ENCODE peak calls at places on chromosomes 6 and 20, in nine cellular contexts. One of them, this sample, is unnamed. For H3K27me3, the result is how much of the 10 kb centered on the place peaks cover.

GRCh38 chr6:98836962-98837944 is 2.9 kb downstream of the POU3F2 start:
- DNase-seq in transverse colon: no peak
- DNase-seq in cardiac muscle cell: no peak
- DNase-seq in thyroid gland: no peak
- DNase-seq in neural progenitor cell: no peak
- DNase-seq in fibroblast of lung: peak
- DNase-seq in heart right ventricle: no peak
- DNase-seq in hepatocyte: no peak
- DNase-seq in AG04450: no peak
- DNase-seq in this sample: no peak

GRCh38 chr6:100719883-100720682 is 161.0 kb downstream of the ASCC3 start:
- DNase-seq in transverse colon: no peak
- DNase-seq in cardiac muscle cell: peak
- DNase-seq in thyroid gland: no peak
- DNase-seq in neural progenitor cell: no peak
- DNase-seq in fibroblast of lung: peak
- DNase-seq in heart right ventricle: no peak
- DNase-seq in hepatocyte: peak
- DNase-seq in AG04450: no peak
- DNase-seq in this sample: no peak

GRCh38 chr6:40586369-40586768 is 795 bp downstream of the LRFN2 start:
- DNase-seq in transverse colon: no peak
- DNase-seq in cardiac muscle cell: no peak
- DNase-seq in thyroid gland: no peak
- DNase-seq in neural progenitor cell: no peak
- DNase-seq in fibroblast of lung: no peak
- DNase-seq in heart right ventricle: no peak
- DNase-seq in hepatocyte: no peak
- DNase-seq in AG04450: no peak
- DNase-seq in this sample: peak

GRCh38 chr20:45850926-45851325 is 6.3 kb downstream of the ACOT8 start:
- DNase-seq in transverse colon: no peak
- DNase-seq in cardiac muscle cell: no peak
- DNase-seq in thyroid gland: no peak
- DNase-seq in neural progenitor cell: no peak
- DNase-seq in fibroblast of lung: no peak
- DNase-seq in heart right ventricle: no peak
- DNase-seq in hepatocyte: no peak
- DNase-seq in AG04450: no peak
- DNase-seq in this sample: no peak

GRCh38 chr20:46622125-46622524 is 29.1 kb downstream of the SLC13A3 start:
- DNase-seq in transverse colon: no peak
- DNase-seq in cardiac muscle cell: no peak
- DNase-seq in thyroid gland: no peak
- DNase-seq in neural progenitor cell: peak
- DNase-seq in fibroblast of lung: no peak
- DNase-seq in heart right ventricle: no peak
- DNase-seq in hepatocyte: no peak
- DNase-seq in AG04450: no peak
- DNase-seq in this sample: no peak

GRCh38 chr6:33826537-33826936 is 22.7 kb upstream of the MLN start:
- DNase-seq in transverse colon: no peak
- DNase-seq in cardiac muscle cell: no peak
- DNase-seq in thyroid gland: peak
- DNase-seq in neural progenitor cell: no peak
- DNase-seq in fibroblast of lung: no peak
- DNase-seq in heart right ventricle: no peak
- DNase-seq in hepatocyte: no peak
- DNase-seq in AG04450: no peak
- DNase-seq in this sample: peak

GRCh38 chr6:15160812-15161211 is 85.1 kb upstream of the JARID2 start:
- DNase-seq in transverse colon: no peak
- DNase-seq in cardiac muscle cell: no peak
- DNase-seq in thyroid gland: no peak
- DNase-seq in neural progenitor cell: no peak
- DNase-seq in fibroblast of lung: peak
- DNase-seq in heart right ventricle: no peak
- DNase-seq in hepatocyte: no peak
- DNase-seq in AG04450: no peak
- DNase-seq in this sample: no peak

GRCh38 chr6:1593958-1594314 is 15.8 kb upstream of the FOXC1 start:
- DNase-seq in transverse colon: no peak
- DNase-seq in cardiac muscle cell: no peak
- DNase-seq in thyroid gland: no peak
- DNase-seq in neural progenitor cell: no peak
- DNase-seq in fibroblast of lung: no peak
- DNase-seq in heart right ventricle: no peak
- DNase-seq in hepatocyte: no peak
- DNase-seq in AG04450: no peak
- DNase-seq in this sample: no peak

GRCh38 chr6:108690326-108691000 is 129.7 kb downstream of the FOXO3 start:
- DNase-seq in transverse colon: no peak
- DNase-seq in cardiac muscle cell: peak
- DNase-seq in thyroid gland: no peak
- DNase-seq in neural progenitor cell: no peak
- DNase-seq in fibroblast of lung: peak
- DNase-seq in heart right ventricle: no peak
- DNase-seq in hepatocyte: no peak
- DNase-seq in AG04450: no peak
- DNase-seq in this sample: no peak

GRCh38 chr6:3162067-3162497 is 4.7 kb upstream of the TUBB2A start:
- DNase-seq in transverse colon: no peak
- DNase-seq in cardiac muscle cell: peak
- DNase-seq in thyroid gland: no peak
- DNase-seq in neural progenitor cell: peak
- DNase-seq in fibroblast of lung: peak
- DNase-seq in heart right ventricle: no peak
- DNase-seq in hepatocyte: peak
- DNase-seq in AG04450: no peak
- DNase-seq in this sample: no peak

GRCh38 chr6:128929869-128930268 is 46.9 kb downstream of the LAMA2 start:
- DNase-seq in transverse colon: no peak
- DNase-seq in cardiac muscle cell: no peak
- DNase-seq in thyroid gland: no peak
- DNase-seq in neural progenitor cell: no peak
- DNase-seq in fibroblast of lung: no peak
- DNase-seq in heart right ventricle: peak
- DNase-seq in hepatocyte: no peak
- DNase-seq in AG04450: no peak
- DNase-seq in this sample: no peak

GRCh38 chr20:43895235-43895634 is 19.4 kb upstream of the TOX2 start:
- DNase-seq in transverse colon: no peak
- DNase-seq in cardiac muscle cell: peak
- DNase-seq in thyroid gland: no peak
- DNase-seq in neural progenitor cell: no peak
- DNase-seq in fibroblast of lung: peak
- DNase-seq in heart right ventricle: no peak
- DNase-seq in hepatocyte: no peak
- DNase-seq in AG04450: no peak
- DNase-seq in this sample: no peak

GRCh38 chr20:56244259-56244658 is 4.3 kb upstream of the MC3R start:
- DNase-seq in transverse colon: no peak
- DNase-seq in cardiac muscle cell: no peak
- DNase-seq in thyroid gland: no peak
- DNase-seq in neural progenitor cell: no peak
- DNase-seq in fibroblast of lung: no peak
- DNase-seq in heart right ventricle: no peak
- DNase-seq in hepatocyte: no peak
- DNase-seq in AG04450: no peak
- DNase-seq in this sample: no peak

GRCh38 chr20:56245761-56246160 is 2.8 kb upstream of the MC3R start:
- DNase-seq in transverse colon: no peak
- DNase-seq in cardiac muscle cell: peak
- DNase-seq in thyroid gland: no peak
- DNase-seq in neural progenitor cell: no peak
- DNase-seq in fibroblast of lung: no peak
- DNase-seq in heart right ventricle: no peak
- DNase-seq in hepatocyte: no peak
- DNase-seq in AG04450: no peak
- DNase-seq in this sample: no peak

GRCh38 chr20:56249244-56249955 is 868 bp downstream of the MC3R start:
- DNase-seq in transverse colon: peak
- DNase-seq in cardiac muscle cell: peak
- DNase-seq in thyroid gland: no peak
- DNase-seq in neural progenitor cell: peak
- DNase-seq in fibroblast of lung: no peak
- DNase-seq in heart right ventricle: no peak
- DNase-seq in hepatocyte: peak
- DNase-seq in AG04450: no peak
- DNase-seq in this sample: peak

GRCh38 chr20:56247954-56248782 is at the start of gene MC3R:
- DNase-seq in transverse colon: peak
- DNase-seq in cardiac muscle cell: peak
- DNase-seq in thyroid gland: peak
- DNase-seq in neural progenitor cell: peak
- DNase-seq in fibroblast of lung: peak
- DNase-seq in heart right ventricle: peak
- DNase-seq in hepatocyte: peak
- DNase-seq in AG04450: no peak
- DNase-seq in this sample: peak
- H3K27me3 ChIP-seq in transverse colon: under half
- H3K27me3 ChIP-seq in cardiac muscle cell: under half
- H3K27me3 ChIP-seq in thyroid gland: under half
- H3K27me3 ChIP-seq in neural progenitor cell: under half
- H3K27me3 ChIP-seq in fibroblast of lung: under half
- H3K27me3 ChIP-seq in heart right ventricle: under half
- H3K27me3 ChIP-seq in hepatocyte: under half
- H3K27me3 ChIP-seq in AG04450: under half
- H3K27me3 ChIP-seq in this sample: under half

DNA sequence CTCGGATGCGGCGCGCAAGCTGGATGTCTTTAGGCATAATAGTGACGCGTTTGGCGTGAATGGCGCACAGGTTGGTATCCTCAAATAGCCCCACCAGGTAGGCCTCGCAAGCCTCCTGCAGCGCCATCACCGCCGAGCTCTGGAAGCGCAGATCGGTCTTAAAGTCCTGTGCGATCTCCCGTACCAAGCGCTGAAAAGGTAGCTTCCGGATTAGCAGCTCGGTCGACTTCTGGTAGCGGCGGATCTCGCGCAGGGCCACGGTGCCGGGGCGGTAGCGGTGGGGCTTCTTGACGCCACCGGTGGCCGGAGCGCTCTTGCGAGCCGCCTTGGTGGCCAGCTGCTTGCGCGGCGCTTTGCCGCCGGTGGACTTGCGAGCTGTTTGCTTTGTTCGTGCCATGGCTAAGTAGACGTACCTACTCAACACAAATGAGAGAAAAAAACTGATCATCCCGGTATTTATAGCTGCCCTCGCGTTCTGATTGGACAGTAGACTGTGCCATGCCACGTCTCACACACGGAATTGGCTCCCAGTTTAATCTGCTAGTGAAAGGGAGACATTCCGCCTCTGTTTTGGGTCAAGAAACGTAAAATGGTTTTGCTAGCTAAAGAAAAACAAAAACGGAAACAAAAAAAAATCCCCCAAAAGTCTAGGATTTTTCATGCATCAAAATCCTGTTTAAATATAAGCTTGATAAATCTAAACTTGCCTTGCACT is 40.1 kb downstream of the OR2B2 start:
- DNase-seq in transverse colon: peak
- DNase-seq in cardiac muscle cell: peak
- DNase-seq in thyroid gland: peak
- DNase-seq in neural progenitor cell: peak
- DNase-seq in fibroblast of lung: peak
- DNase-seq in heart right ventricle: peak
- DNase-seq in hepatocyte: peak
- DNase-seq in AG04450: peak
- DNase-seq in this sample: peak
- TF ChIP-seq CTCF in transverse colon: no peak
- TF ChIP-seq CTCF in cardiac muscle cell: peak
- TF ChIP-seq CTCF in thyroid gland: peak
- TF ChIP-seq CTCF in neural progenitor cell: peak
- TF ChIP-seq CTCF in fibroblast of lung: peak
- TF ChIP-seq CTCF in heart right ventricle: no peak
- TF ChIP-seq CTCF in hepatocyte: peak
- TF ChIP-seq CTCF in AG04450: peak
- TF ChIP-seq CTCF in this sample: no peak

DNA sequence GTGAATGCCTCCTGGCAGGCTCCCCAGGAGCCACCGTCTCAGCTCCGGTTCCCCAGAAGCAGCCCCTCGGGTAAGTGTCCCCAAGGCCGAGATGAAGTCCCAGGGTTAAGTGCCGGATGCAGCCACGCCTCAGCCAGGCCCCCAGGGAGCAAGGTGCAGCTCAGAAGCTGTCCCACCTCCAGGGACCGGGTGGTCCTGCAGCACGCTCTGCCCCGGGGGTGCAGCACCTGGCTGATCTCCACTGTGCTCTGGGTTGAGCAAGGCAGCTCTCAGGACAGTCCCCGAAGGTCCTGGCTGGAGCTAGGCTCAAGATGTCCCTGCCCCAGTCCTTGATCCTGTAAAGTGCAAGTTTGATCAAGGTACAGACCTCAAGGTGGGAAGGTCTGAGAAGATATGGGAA is 15.1 kb upstream of the NTSR1 start:
- DNase-seq in transverse colon: no peak
- DNase-seq in cardiac muscle cell: no peak
- DNase-seq in thyroid gland: no peak
- DNase-seq in neural progenitor cell: no peak
- DNase-seq in fibroblast of lung: no peak
- DNase-seq in heart right ventricle: no peak
- DNase-seq in hepatocyte: no peak
- DNase-seq in AG04450: no peak
- DNase-seq in this sample: no peak
- H3K27me3 ChIP-seq in transverse colon: under half
- H3K27me3 ChIP-seq in cardiac muscle cell: under half
- H3K27me3 ChIP-seq in thyroid gland: under half
- H3K27me3 ChIP-seq in neural progenitor cell: under half
- H3K27me3 ChIP-seq in fibroblast of lung: under half
- H3K27me3 ChIP-seq in heart right ventricle: under half
- H3K27me3 ChIP-seq in hepatocyte: under half
- H3K27me3 ChIP-seq in AG04450: under half
- H3K27me3 ChIP-seq in this sample: under half

DNA sequence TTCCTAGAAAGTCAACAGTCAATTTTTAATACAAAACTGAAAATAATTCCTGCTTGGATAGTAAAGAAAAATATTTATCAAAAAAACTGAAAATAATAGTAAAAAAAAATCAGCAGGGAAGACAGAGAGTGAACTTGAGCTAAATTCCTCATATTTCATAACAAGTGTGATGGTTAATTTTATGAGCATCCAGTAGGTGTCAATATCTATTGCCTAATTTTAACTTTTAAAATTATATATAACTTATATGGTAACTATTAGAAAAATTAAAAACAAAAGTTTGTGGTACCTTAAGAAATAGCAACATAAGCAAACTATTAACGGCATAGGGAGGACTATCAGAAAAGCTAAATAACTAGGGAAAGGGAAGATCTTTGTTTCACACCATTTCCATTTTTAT is 2.1 kb downstream of the EPM2A start:
- DNase-seq in transverse colon: no peak
- DNase-seq in cardiac muscle cell: no peak
- DNase-seq in thyroid gland: no peak
- DNase-seq in neural progenitor cell: no peak
- DNase-seq in fibroblast of lung: no peak
- DNase-seq in heart right ventricle: no peak
- DNase-seq in hepatocyte: no peak
- DNase-seq in AG04450: no peak
- DNase-seq in this sample: no peak
- TF ChIP-seq CTCF in transverse colon: no peak
- TF ChIP-seq CTCF in cardiac muscle cell: no peak
- TF ChIP-seq CTCF in thyroid gland: no peak
- TF ChIP-seq CTCF in neural progenitor cell: no peak
- TF ChIP-seq CTCF in fibroblast of lung: no peak
- TF ChIP-seq CTCF in heart right ventricle: no peak
- TF ChIP-seq CTCF in hepatocyte: no peak
- TF ChIP-seq CTCF in AG04450: no peak
- TF ChIP-seq CTCF in this sample: no peak

This sample was measured in colonic mucosa.